ENCODE peak calls at places on chromosomes 13 and 19, in six cellular contexts. One of them, this sample, is unnamed.

GRCh38 chr19:38228005-38228377 is 4.0 kb upstream of the DPF1 start:
- DNase-seq in SK-N-MC: no peak
- DNase-seq in neural progenitor cell: peak; percentile 38
- DNase-seq in small intestine: no peak
- DNase-seq in WERI-Rb-1: peak; percentile 59
- DNase-seq in RWPE2: no peak
- DNase-seq in this sample: no peak

GRCh38 chr13:113933901-113934300 is 40.0 kb downstream of the C13orf46 start:
- DNase-seq in neural progenitor cell: no peak
- DNase-seq in SK-N-MC: no peak
- DNase-seq in small intestine: no peak
- DNase-seq in RWPE2: peak; percentile 38
- DNase-seq in WERI-Rb-1: no peak
- DNase-seq in this sample: no peak

GRCh38 chr13:110471833-110472162 is 89.7 kb downstream of the RAB20 start:
- DNase-seq in SK-N-MC: no peak
- DNase-seq in WERI-Rb-1: peak; percentile 75
- DNase-seq in small intestine: no peak
- DNase-seq in RWPE2: no peak
- DNase-seq in neural progenitor cell: no peak
- DNase-seq in this sample: peak; percentile 57

GRCh38 chr13:50129923-50130685 is 114.9 kb downstream of the KCNRG start:
- DNase-seq in RWPE2: no peak
- DNase-seq in WERI-Rb-1: no peak
- DNase-seq in small intestine: no peak
- DNase-seq in SK-N-MC: no peak
- DNase-seq in neural progenitor cell: peak; percentile 76
- DNase-seq in this sample: peak; percentile 29

GRCh38 chr19:30366282-30366681 is 5.9 kb upstream of the ZNF536 start:
- DNase-seq in RWPE2: no peak
- DNase-seq in neural progenitor cell: no peak
- DNase-seq in small intestine: no peak
- DNase-seq in SK-N-MC: no peak
- DNase-seq in WERI-Rb-1: no peak
- DNase-seq in this sample: no peak

GRCh38 chr13:53250272-53250875 is 221.8 kb downstream of the OLFM4 start:
- DNase-seq in WERI-Rb-1: no peak
- DNase-seq in small intestine: peak; percentile 71
- DNase-seq in SK-N-MC: peak; percentile 95
- DNase-seq in RWPE2: no peak
- DNase-seq in neural progenitor cell: peak; percentile 93
- DNase-seq in this sample: peak; percentile 28

GRCh38 chr13:33218020-33218419 is 67.5 kb downstream of the STARD13 start:
- DNase-seq in SK-N-MC: no peak
- DNase-seq in neural progenitor cell: no peak
- DNase-seq in small intestine: peak; percentile 48
- DNase-seq in WERI-Rb-1: no peak
- DNase-seq in RWPE2: no peak
- DNase-seq in this sample: no peak

GRCh38 chr19:384801-385169 is 24.2 kb downstream of the C2CD4C start:
- DNase-seq in neural progenitor cell: no peak
- DNase-seq in WERI-Rb-1: peak; percentile 86
- DNase-seq in small intestine: no peak
- DNase-seq in RWPE2: no peak
- DNase-seq in SK-N-MC: no peak
- DNase-seq in this sample: no peak

GRCh38 chr13:104984296-104984818 is 1551.1 kb downstream of the EFNB2 start:
- DNase-seq in small intestine: no peak
- DNase-seq in WERI-Rb-1: no peak
- DNase-seq in SK-N-MC: peak; percentile 28
- DNase-seq in neural progenitor cell: no peak
- DNase-seq in RWPE2: no peak
- DNase-seq in this sample: no peak

GRCh38 chr13:104987621-104988020 is 1547.8 kb downstream of the EFNB2 start:
- DNase-seq in WERI-Rb-1: no peak
- DNase-seq in neural progenitor cell: no peak
- DNase-seq in RWPE2: no peak
- DNase-seq in SK-N-MC: no peak
- DNase-seq in small intestine: no peak
- DNase-seq in this sample: no peak
- H3K9me3 ChIP-seq in WERI-Rb-1: no peaks in the 10 kb centered on the region
- H3K9me3 ChIP-seq in neural progenitor cell: no peaks in the 10 kb centered on the region
- H3K9me3 ChIP-seq in RWPE2: no peaks in the 10 kb centered on the region
- H3K9me3 ChIP-seq in SK-N-MC: no peaks in the 10 kb centered on the region
- H3K9me3 ChIP-seq in small intestine: no peaks in the 10 kb centered on the region
- H3K9me3 ChIP-seq in this sample: no peaks in the 10 kb centered on the region

GRCh38 chr19:9507285-9507684 is 8.9 kb upstream of the ZNF560 start:
- DNase-seq in WERI-Rb-1: no peak
- DNase-seq in SK-N-MC: no peak
- DNase-seq in RWPE2: no peak
- DNase-seq in neural progenitor cell: no peak
- DNase-seq in small intestine: no peak
- DNase-seq in this sample: no peak
- H3K9me3 ChIP-seq in WERI-Rb-1: peaks cover 12% of the 10 kb centered on the region
- H3K9me3 ChIP-seq in SK-N-MC: no peaks in the 10 kb centered on the region
- H3K9me3 ChIP-seq in RWPE2: no peaks in the 10 kb centered on the region
- H3K9me3 ChIP-seq in neural progenitor cell: peaks cover 26% of the 10 kb centered on the region
- H3K9me3 ChIP-seq in small intestine: no peaks in the 10 kb centered on the region
- H3K9me3 ChIP-seq in this sample: no peaks in the 10 kb centered on the region

DNA sequence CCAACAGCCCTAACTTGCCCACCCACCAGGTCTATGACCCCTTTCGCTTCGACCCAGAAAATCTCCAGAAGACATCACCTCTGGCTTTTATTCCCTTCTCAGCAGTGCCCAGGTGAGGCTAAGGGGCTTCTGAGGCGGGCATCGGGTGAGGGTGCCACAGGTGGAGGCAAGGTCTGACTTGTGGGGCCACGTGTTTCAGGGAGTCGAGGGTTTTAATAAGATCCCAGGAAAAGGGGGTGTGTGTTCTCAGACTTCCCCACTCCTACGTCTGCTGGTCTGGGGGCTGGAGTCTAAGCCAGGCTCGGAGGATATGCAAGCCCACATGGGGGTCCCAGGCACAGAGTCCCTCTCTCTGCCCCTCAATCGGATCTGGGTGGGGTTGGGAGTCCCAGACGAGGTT is 30.9 kb upstream of the CYP4F8 start:
- DNase-seq in neural progenitor cell: no peak
- DNase-seq in WERI-Rb-1: no peak
- DNase-seq in small intestine: no peak
- DNase-seq in SK-N-MC: no peak
- DNase-seq in RWPE2: no peak
- DNase-seq in this sample: no peak
- H3K9me3 ChIP-seq in neural progenitor cell: no peaks in the 10 kb centered on the region
- H3K9me3 ChIP-seq in WERI-Rb-1: peaks cover 2% of the 10 kb centered on the region
- H3K9me3 ChIP-seq in small intestine: no peaks in the 10 kb centered on the region
- H3K9me3 ChIP-seq in SK-N-MC: no peaks in the 10 kb centered on the region
- H3K9me3 ChIP-seq in RWPE2: no peaks in the 10 kb centered on the region
- H3K9me3 ChIP-seq in this sample: no peaks in the 10 kb centered on the region

DNA sequence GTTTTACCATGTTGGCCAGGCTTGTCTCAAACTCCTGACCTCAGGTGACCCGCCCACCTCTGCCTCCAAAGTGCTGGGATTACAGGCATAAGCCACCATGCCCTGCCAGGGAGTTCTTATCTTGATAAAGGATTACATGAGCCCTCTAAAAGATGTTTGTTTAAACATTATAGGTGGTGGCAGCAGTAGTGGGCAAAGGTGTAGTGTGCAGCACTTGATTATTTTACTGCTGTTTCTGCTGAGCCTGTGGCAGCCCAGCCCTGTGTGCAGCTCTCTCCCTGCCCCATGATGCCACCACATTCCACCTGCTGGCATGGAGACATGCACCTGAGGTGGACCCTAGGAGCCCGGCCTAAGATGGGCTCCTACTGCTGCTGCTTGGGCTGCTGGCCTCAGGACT is 54.0 kb downstream of the ZNF429 start:
- DNase-seq in RWPE2: no peak
- DNase-seq in neural progenitor cell: no peak
- DNase-seq in WERI-Rb-1: peak; percentile 12
- DNase-seq in small intestine: no peak
- DNase-seq in SK-N-MC: no peak
- DNase-seq in this sample: no peak
- H3K9me3 ChIP-seq in RWPE2: peaks cover 10% of the 10 kb centered on the region
- H3K9me3 ChIP-seq in neural progenitor cell: no peaks in the 10 kb centered on the region
- H3K9me3 ChIP-seq in WERI-Rb-1: peaks cover 5% of the 10 kb centered on the region
- H3K9me3 ChIP-seq in small intestine: peaks cover 3% of the 10 kb centered on the region
- H3K9me3 ChIP-seq in SK-N-MC: no peaks in the 10 kb centered on the region
- H3K9me3 ChIP-seq in this sample: no peaks in the 10 kb centered on the region

GRCh38 chr19:27580906-27581305 is 1632.0 kb downstream of the UQCRFS1 start:
- DNase-seq in RWPE2: no peak
- DNase-seq in SK-N-MC: no peak
- DNase-seq in WERI-Rb-1: no peak
- DNase-seq in neural progenitor cell: no peak
- DNase-seq in small intestine: no peak
- DNase-seq in this sample: no peak
- H3K9me3 ChIP-seq in RWPE2: peaks cover 5% of the 10 kb centered on the region
- H3K9me3 ChIP-seq in SK-N-MC: peaks cover 2% of the 10 kb centered on the region
- H3K9me3 ChIP-seq in WERI-Rb-1: peaks cover 2% of the 10 kb centered on the region
- H3K9me3 ChIP-seq in neural progenitor cell: peaks cover 46% of the 10 kb centered on the region
- H3K9me3 ChIP-seq in small intestine: peaks cover 3% of the 10 kb centered on the region
- H3K9me3 ChIP-seq in this sample: no peaks in the 10 kb centered on the region

DNA sequence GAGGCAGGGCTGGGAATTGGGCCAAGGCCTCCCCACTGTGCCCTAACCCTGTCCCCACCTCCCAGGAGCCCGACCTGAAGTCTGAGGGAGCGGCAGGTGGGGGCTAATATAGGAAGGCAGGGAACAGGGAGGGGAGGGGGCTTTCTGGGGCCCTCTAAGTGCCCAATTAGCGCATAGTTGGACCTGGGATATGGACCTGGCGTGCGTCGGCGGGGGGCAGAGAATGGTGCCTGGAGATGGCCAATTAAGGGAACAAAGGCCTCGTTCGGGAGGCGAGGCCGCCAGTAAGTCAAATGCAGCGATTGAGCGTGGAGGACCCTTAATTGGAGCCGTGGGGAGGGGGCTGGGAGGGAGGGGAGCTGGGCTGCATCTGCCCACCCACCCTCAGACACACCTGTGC is at the start of gene C19orf85:
- DNase-seq in SK-N-MC: no peak
- DNase-seq in small intestine: no peak
- DNase-seq in RWPE2: no peak
- DNase-seq in neural progenitor cell: peak; percentile 80
- DNase-seq in WERI-Rb-1: no peak
- DNase-seq in this sample: no peak
- H3K9me3 ChIP-seq in SK-N-MC: no peaks in the 10 kb centered on the region
- H3K9me3 ChIP-seq in small intestine: no peaks in the 10 kb centered on the region
- H3K9me3 ChIP-seq in RWPE2: no peaks in the 10 kb centered on the region
- H3K9me3 ChIP-seq in neural progenitor cell: no peaks in the 10 kb centered on the region
- H3K9me3 ChIP-seq in WERI-Rb-1: no peaks in the 10 kb centered on the region
- H3K9me3 ChIP-seq in this sample: no peaks in the 10 kb centered on the region

GRCh38 chr13:46521921-46522691 is 30.9 kb upstream of the LRCH1 start:
- DNase-seq in WERI-Rb-1: peak; percentile 16
- DNase-seq in SK-N-MC: no peak
- DNase-seq in small intestine: no peak
- DNase-seq in neural progenitor cell: no peak
- DNase-seq in RWPE2: no peak
- DNase-seq in this sample: no peak

GRCh38 chr13:46523972-46524737 is 28.8 kb upstream of the LRCH1 start:
- DNase-seq in small intestine: no peak
- DNase-seq in neural progenitor cell: no peak
- DNase-seq in SK-N-MC: no peak
- DNase-seq in WERI-Rb-1: no peak
- DNase-seq in RWPE2: no peak
- DNase-seq in this sample: no peak

GRCh38 chr13:46520188-46520587 is 32.8 kb upstream of the LRCH1 start:
- DNase-seq in neural progenitor cell: no peak
- DNase-seq in RWPE2: no peak
- DNase-seq in SK-N-MC: no peak
- DNase-seq in WERI-Rb-1: no peak
- DNase-seq in small intestine: no peak
- DNase-seq in this sample: no peak

GRCh38 chr13:46521486-46521885 is 31.5 kb upstream of the LRCH1 start:
- DNase-seq in SK-N-MC: no peak
- DNase-seq in neural progenitor cell: no peak
- DNase-seq in RWPE2: no peak
- DNase-seq in WERI-Rb-1: no peak
- DNase-seq in small intestine: no peak
- DNase-seq in this sample: no peak

DNA sequence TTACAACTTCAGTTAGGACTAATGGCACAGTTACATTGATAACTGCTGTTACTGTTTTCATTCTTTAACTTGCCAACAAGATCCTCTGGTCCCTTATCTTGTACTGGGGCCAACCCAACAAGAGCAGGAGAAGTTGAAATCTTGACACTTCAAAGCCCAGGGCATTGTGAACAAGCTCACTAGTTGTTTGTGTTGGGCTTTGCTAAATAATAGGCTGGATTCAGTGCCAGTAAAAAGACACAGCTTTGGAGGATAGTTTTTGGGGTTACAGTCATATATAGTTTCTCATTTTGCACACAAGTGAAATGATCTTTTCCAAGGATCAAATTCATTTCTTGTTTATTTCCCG is 30.3 kb upstream of the LRCH1 start:
- DNase-seq in neural progenitor cell: no peak
- DNase-seq in WERI-Rb-1: no peak
- DNase-seq in RWPE2: no peak
- DNase-seq in SK-N-MC: no peak
- DNase-seq in small intestine: no peak
- DNase-seq in this sample: no peak
- H3K9me3 ChIP-seq in neural progenitor cell: no peaks in the 10 kb centered on the region
- H3K9me3 ChIP-seq in WERI-Rb-1: no peaks in the 10 kb centered on the region
- H3K9me3 ChIP-seq in RWPE2: no peaks in the 10 kb centered on the region
- H3K9me3 ChIP-seq in SK-N-MC: no peaks in the 10 kb centered on the region
- H3K9me3 ChIP-seq in small intestine: no peaks in the 10 kb centered on the region
- H3K9me3 ChIP-seq in this sample: no peaks in the 10 kb centered on the region

GRCh38 chr19:45500918-45501729 is 2.9 kb downstream of the PPM1N start:
- DNase-seq in RWPE2: no peak
- DNase-seq in WERI-Rb-1: no peak
- DNase-seq in small intestine: no peak
- DNase-seq in SK-N-MC: no peak
- DNase-seq in neural progenitor cell: no peak
- DNase-seq in this sample: no peak
- H3K9me3 ChIP-seq in RWPE2: no peaks in the 10 kb centered on the region
- H3K9me3 ChIP-seq in WERI-Rb-1: no peaks in the 10 kb centered on the region
- H3K9me3 ChIP-seq in small intestine: no peaks in the 10 kb centered on the region
- H3K9me3 ChIP-seq in SK-N-MC: no peaks in the 10 kb centered on the region
- H3K9me3 ChIP-seq in neural progenitor cell: no peaks in the 10 kb centered on the region
- H3K9me3 ChIP-seq in this sample: no peaks in the 10 kb centered on the region

This sample was measured in colonic mucosa.